ENCODE peak calls at places on chromosome 1, in eight cellular contexts. One of them, this sample, is unnamed.

GRCh38 chr1:12152106-12152891 is 14.5 kb upstream of the TNFRSF1B start:
- DNase-seq in right lobe of liver: no peak
- DNase-seq in ovary: no peak
- DNase-seq in heart left ventricle: no peak
- DNase-seq in breast epithelium: no peak
- DNase-seq in esophagus muscularis mucosa: no peak
- DNase-seq in K562: no peak
- DNase-seq in esophagus squamous epithelium: no peak
- DNase-seq in this sample: no peak

GRCh38 chr1:52328615-52329014 is 37.4 kb downstream of the CC2D1B start:
- DNase-seq in right lobe of liver: no peak
- DNase-seq in ovary: no peak
- DNase-seq in heart left ventricle: no peak
- DNase-seq in breast epithelium: no peak
- DNase-seq in esophagus muscularis mucosa: no peak
- DNase-seq in K562: peak; percentile 12
- DNase-seq in esophagus squamous epithelium: no peak
- DNase-seq in this sample: no peak

GRCh38 chr1:21436488-21437340 is 3.2 kb upstream of the NBPF3 start:
- DNase-seq in right lobe of liver: no peak
- DNase-seq in ovary: no peak
- DNase-seq in heart left ventricle: no peak
- DNase-seq in breast epithelium: no peak
- DNase-seq in esophagus muscularis mucosa: no peak
- DNase-seq in K562: no peak
- DNase-seq in esophagus squamous epithelium: no peak
- DNase-seq in this sample: no peak

GRCh38 chr1:153610334-153611023 is 2.5 kb downstream of the S100A16 start:
- DNase-seq in right lobe of liver: no peak
- DNase-seq in ovary: no peak
- DNase-seq in heart left ventricle: no peak
- DNase-seq in breast epithelium: no peak
- DNase-seq in esophagus muscularis mucosa: no peak
- DNase-seq in K562: no peak
- DNase-seq in esophagus squamous epithelium: no peak
- DNase-seq in this sample: no peak

GRCh38 chr1:151875419-151876097 is 22.0 kb upstream of the THEM5 start:
- DNase-seq in right lobe of liver: no peak
- DNase-seq in ovary: no peak
- DNase-seq in heart left ventricle: no peak
- DNase-seq in breast epithelium: no peak
- DNase-seq in esophagus muscularis mucosa: no peak
- DNase-seq in K562: no peak
- DNase-seq in esophagus squamous epithelium: no peak
- DNase-seq in this sample: no peak

GRCh38 chr1:33302325-33302724 is 18.6 kb downstream of the A3GALT2 start:
- DNase-seq in right lobe of liver: no peak
- DNase-seq in ovary: no peak
- DNase-seq in heart left ventricle: peak; percentile 5
- DNase-seq in breast epithelium: no peak
- DNase-seq in esophagus muscularis mucosa: no peak
- DNase-seq in K562: no peak
- DNase-seq in esophagus squamous epithelium: no peak
- DNase-seq in this sample: no peak

GRCh38 chr1:169044296-169044695 is 62.2 kb upstream of the ATP1B1 start:
- DNase-seq in right lobe of liver: no peak
- DNase-seq in ovary: no peak
- DNase-seq in heart left ventricle: no peak
- DNase-seq in breast epithelium: no peak
- DNase-seq in esophagus muscularis mucosa: peak; percentile 81
- DNase-seq in K562: no peak
- DNase-seq in esophagus squamous epithelium: no peak
- DNase-seq in this sample: no peak

GRCh38 chr1:81121324-81121723 is 679.4 kb upstream of the ADGRL2 start:
- DNase-seq in right lobe of liver: no peak
- DNase-seq in ovary: no peak
- DNase-seq in heart left ventricle: no peak
- DNase-seq in breast epithelium: no peak
- DNase-seq in esophagus muscularis mucosa: no peak
- DNase-seq in K562: no peak
- DNase-seq in esophagus squamous epithelium: no peak
- DNase-seq in this sample: no peak

GRCh38 chr1:79646885-79647284 is 640.4 kb upstream of the ADGRL4 start:
- DNase-seq in right lobe of liver: no peak
- DNase-seq in ovary: no peak
- DNase-seq in heart left ventricle: no peak
- DNase-seq in breast epithelium: no peak
- DNase-seq in esophagus muscularis mucosa: no peak
- DNase-seq in K562: no peak
- DNase-seq in esophagus squamous epithelium: no peak
- DNase-seq in this sample: no peak

GRCh38 chr1:225447649-225448048 is 19.8 kb upstream of the LBR start:
- DNase-seq in right lobe of liver: no peak
- DNase-seq in ovary: peak; percentile 74
- DNase-seq in heart left ventricle: no peak
- DNase-seq in breast epithelium: no peak
- DNase-seq in esophagus muscularis mucosa: no peak
- DNase-seq in K562: no peak
- DNase-seq in esophagus squamous epithelium: no peak
- DNase-seq in this sample: peak; percentile 84

GRCh38 chr1:94058766-94059165 is 62.2 kb downstream of the ABCA4 start:
- DNase-seq in right lobe of liver: no peak
- DNase-seq in ovary: no peak
- DNase-seq in heart left ventricle: no peak
- DNase-seq in breast epithelium: no peak
- DNase-seq in esophagus muscularis mucosa: no peak
- DNase-seq in K562: no peak
- DNase-seq in esophagus squamous epithelium: no peak
- DNase-seq in this sample: no peak

GRCh38 chr1:151593651-151594625 is 17.9 kb upstream of the SNX27 start:
- DNase-seq in right lobe of liver: peak; percentile 91
- DNase-seq in ovary: peak; percentile 76
- DNase-seq in heart left ventricle: peak; percentile 71
- DNase-seq in breast epithelium: peak; percentile 88
- DNase-seq in esophagus muscularis mucosa: no peak
- DNase-seq in K562: peak; percentile 83
- DNase-seq in esophagus squamous epithelium: no peak
- DNase-seq in this sample: no peak

GRCh38 chr1:219460561-219461511 is 152.1 kb downstream of the ZC3H11B start:
- DNase-seq in right lobe of liver: no peak
- DNase-seq in ovary: no peak
- DNase-seq in heart left ventricle: no peak
- DNase-seq in breast epithelium: no peak
- DNase-seq in esophagus muscularis mucosa: no peak
- DNase-seq in K562: no peak
- DNase-seq in esophagus squamous epithelium: no peak
- DNase-seq in this sample: no peak

GRCh38 chr1:76140227-76140626 is 65.7 kb downstream of the ST6GALNAC3 start:
- DNase-seq in right lobe of liver: no peak
- DNase-seq in ovary: no peak
- DNase-seq in heart left ventricle: no peak
- DNase-seq in breast epithelium: no peak
- DNase-seq in esophagus muscularis mucosa: no peak
- DNase-seq in K562: no peak
- DNase-seq in esophagus squamous epithelium: no peak
- DNase-seq in this sample: no peak

GRCh38 chr1:67162954-67163353 is 3.3 kb upstream of the IL23R start:
- DNase-seq in right lobe of liver: no peak
- DNase-seq in ovary: no peak
- DNase-seq in heart left ventricle: no peak
- DNase-seq in breast epithelium: no peak
- DNase-seq in esophagus muscularis mucosa: no peak
- DNase-seq in K562: no peak
- DNase-seq in esophagus squamous epithelium: no peak
- DNase-seq in this sample: no peak

DNA sequence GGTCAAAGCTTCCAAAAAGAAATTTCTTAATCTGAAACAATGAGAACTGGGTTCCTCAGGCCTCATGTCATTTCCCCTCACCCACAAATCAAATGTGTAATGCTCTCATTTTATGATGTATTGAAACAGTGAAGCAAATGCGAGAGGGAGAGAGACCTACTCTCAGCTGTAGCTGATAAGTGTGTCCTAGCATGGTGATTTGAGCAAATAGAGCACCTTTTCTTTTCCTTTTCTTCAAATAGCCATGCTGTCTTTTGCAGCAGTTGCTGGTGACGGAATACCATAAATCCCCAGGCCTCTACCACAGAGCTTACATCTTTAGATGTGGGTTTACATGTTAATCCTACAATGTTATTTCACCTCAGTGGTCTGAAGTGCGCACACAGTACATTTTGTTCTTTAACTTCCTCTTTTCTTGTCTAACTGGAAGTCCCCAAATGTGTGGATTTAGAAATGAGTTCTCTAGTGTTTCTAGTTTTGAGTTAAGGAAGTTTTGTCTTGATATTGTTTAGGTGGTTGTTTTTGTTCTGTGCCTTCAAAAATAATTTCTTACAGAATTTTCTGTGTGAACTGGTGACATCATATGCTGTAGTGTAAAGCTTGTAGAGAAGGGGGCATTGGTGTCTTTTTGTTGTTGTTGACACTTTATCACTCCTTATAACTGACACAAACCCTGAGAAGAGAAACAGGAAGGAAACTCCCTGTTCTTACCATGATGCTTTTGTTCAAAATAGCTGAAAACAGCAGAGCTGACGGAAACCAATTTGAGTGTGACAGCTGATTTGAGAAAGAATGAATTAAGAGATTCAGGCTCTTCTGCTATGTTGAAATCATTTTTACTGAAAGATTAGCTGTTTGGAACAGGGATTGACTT is 12.1 kb downstream of the SMAP2 start:
- DNase-seq in right lobe of liver: no peak
- DNase-seq in ovary: no peak
- DNase-seq in heart left ventricle: no peak
- DNase-seq in breast epithelium: no peak
- DNase-seq in esophagus muscularis mucosa: no peak
- DNase-seq in K562: peak; percentile 60
- DNase-seq in esophagus squamous epithelium: no peak
- DNase-seq in this sample: no peak
- H3K4me1 ChIP-seq in right lobe of liver: peaks cover 82% of the 10 kb centered on the region
- H3K4me1 ChIP-seq in ovary: peaks cover 4% of the 10 kb centered on the region
- H3K4me1 ChIP-seq in heart left ventricle: peaks cover 7% of the 10 kb centered on the region
- H3K4me1 ChIP-seq in breast epithelium: peaks cover 5% of the 10 kb centered on the region
- H3K4me1 ChIP-seq in esophagus muscularis mucosa: peaks cover 67% of the 10 kb centered on the region
- H3K4me1 ChIP-seq in K562: peaks cover 37% of the 10 kb centered on the region
- H3K4me1 ChIP-seq in esophagus squamous epithelium: peaks cover 83% of the 10 kb centered on the region
- H3K4me1 ChIP-seq in this sample: peaks cover 84% of the 10 kb centered on the region

GRCh38 chr1:9794081-9794480 is 29.7 kb downstream of the CLSTN1 start:
- DNase-seq in right lobe of liver: no peak
- DNase-seq in ovary: no peak
- DNase-seq in heart left ventricle: no peak
- DNase-seq in breast epithelium: no peak
- DNase-seq in esophagus muscularis mucosa: no peak
- DNase-seq in K562: no peak
- DNase-seq in esophagus squamous epithelium: no peak
- DNase-seq in this sample: no peak

GRCh38 chr1:9793291-9793690 is 30.5 kb downstream of the CLSTN1 start:
- DNase-seq in right lobe of liver: no peak
- DNase-seq in ovary: no peak
- DNase-seq in heart left ventricle: no peak
- DNase-seq in breast epithelium: no peak
- DNase-seq in esophagus muscularis mucosa: no peak
- DNase-seq in K562: no peak
- DNase-seq in esophagus squamous epithelium: no peak
- DNase-seq in this sample: no peak

GRCh38 chr1:9801909-9802308 is 21.9 kb downstream of the CLSTN1 start:
- DNase-seq in right lobe of liver: no peak
- DNase-seq in ovary: no peak
- DNase-seq in heart left ventricle: no peak
- DNase-seq in breast epithelium: no peak
- DNase-seq in esophagus muscularis mucosa: no peak
- DNase-seq in K562: no peak
- DNase-seq in esophagus squamous epithelium: no peak
- DNase-seq in this sample: no peak

GRCh38 chr1:9797049-9797448 is 26.7 kb downstream of the CLSTN1 start:
- DNase-seq in right lobe of liver: no peak
- DNase-seq in ovary: no peak
- DNase-seq in heart left ventricle: no peak
- DNase-seq in breast epithelium: no peak
- DNase-seq in esophagus muscularis mucosa: no peak
- DNase-seq in K562: no peak
- DNase-seq in esophagus squamous epithelium: no peak
- DNase-seq in this sample: no peak

DNA sequence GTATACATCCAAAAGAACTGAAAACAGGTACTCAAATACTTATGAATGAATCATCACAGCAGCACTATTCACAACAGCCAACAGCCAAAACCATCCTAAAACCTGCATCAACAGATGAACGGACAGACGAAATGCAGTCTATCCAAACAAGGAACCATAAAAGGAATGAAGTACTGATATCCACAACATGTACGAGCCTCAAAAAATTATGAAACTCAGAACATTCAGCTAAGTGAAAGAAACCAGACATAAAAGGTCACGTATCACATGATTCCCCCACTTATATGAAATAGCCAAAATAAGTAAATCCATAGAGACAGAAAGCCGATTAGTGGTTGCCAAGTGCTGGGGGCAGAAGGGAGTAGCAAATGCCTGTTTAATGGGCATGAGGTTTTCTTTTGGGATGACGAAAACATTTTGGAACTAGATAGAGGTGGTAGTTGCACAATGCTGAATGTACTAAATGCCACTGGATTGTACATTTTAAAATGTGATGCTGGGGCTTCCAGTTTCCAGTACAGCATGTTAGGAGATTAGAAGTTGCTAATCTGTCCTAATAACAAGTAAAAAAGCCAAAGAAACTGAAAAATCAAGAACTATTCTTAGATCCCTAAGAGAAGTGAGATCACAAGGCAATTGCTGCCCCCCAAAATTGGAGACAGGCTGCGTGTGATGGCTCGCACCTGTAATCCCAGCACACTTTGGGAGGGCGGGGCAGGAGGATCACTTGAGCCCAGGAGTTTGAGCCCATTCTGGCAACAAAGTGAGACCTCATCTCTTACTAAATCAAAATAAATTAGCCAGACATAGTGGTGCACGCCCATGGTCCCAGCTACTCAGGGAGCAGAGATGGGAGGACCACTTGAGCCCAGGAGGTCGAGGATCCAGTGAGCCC is 25.3 kb downstream of the CLSTN1 start:
- DNase-seq in right lobe of liver: no peak
- DNase-seq in ovary: peak; percentile 35
- DNase-seq in heart left ventricle: no peak
- DNase-seq in breast epithelium: no peak
- DNase-seq in esophagus muscularis mucosa: no peak
- DNase-seq in K562: no peak
- DNase-seq in esophagus squamous epithelium: no peak
- DNase-seq in this sample: no peak
- H3K4me3 ChIP-seq in right lobe of liver: no peak overlapping the region
- H3K4me3 ChIP-seq in ovary: no peak overlapping the region
- H3K4me3 ChIP-seq in heart left ventricle: no peak overlapping the region
- H3K4me3 ChIP-seq in breast epithelium: no peak overlapping the region
- H3K4me3 ChIP-seq in esophagus muscularis mucosa: peak overlapping the region; percentile 32
- H3K4me3 ChIP-seq in K562: no peak overlapping the region
- H3K4me3 ChIP-seq in esophagus squamous epithelium: no peak overlapping the region
- H3K4me3 ChIP-seq in this sample: no peak overlapping the region

GRCh38 chr1:160342953-160343869 is at the start of the genes COPA and NCSTN:
- DNase-seq in right lobe of liver: peak; percentile 91
- DNase-seq in ovary: peak; percentile 89
- DNase-seq in heart left ventricle: peak; percentile 96
- DNase-seq in breast epithelium: peak; percentile 87
- DNase-seq in esophagus muscularis mucosa: peak; percentile 98
- DNase-seq in K562: peak; percentile 97
- DNase-seq in esophagus squamous epithelium: peak; percentile 73
- DNase-seq in this sample: peak; percentile 92
- TF ChIP-seq POLR2A in right lobe of liver: peak; percentile 91
- TF ChIP-seq POLR2A in ovary: peak; percentile 92
- TF ChIP-seq POLR2A in heart left ventricle: peak; percentile 44
- TF ChIP-seq POLR2A in breast epithelium: peak; percentile 83
- TF ChIP-seq POLR2A in esophagus muscularis mucosa: peak; percentile 86
- TF ChIP-seq POLR2A in K562: peak; percentile 95
- TF ChIP-seq POLR2A in esophagus squamous epithelium: no peak
- TF ChIP-seq POLR2A in this sample: peak; percentile 64

GRCh38 chr1:18934205-18935000 is 22.1 kb downstream of the IFFO2 start:
- DNase-seq in right lobe of liver: no peak
- DNase-seq in ovary: no peak
- DNase-seq in heart left ventricle: no peak
- DNase-seq in breast epithelium: no peak
- DNase-seq in esophagus muscularis mucosa: no peak
- DNase-seq in K562: no peak
- DNase-seq in esophagus squamous epithelium: no peak
- DNase-seq in this sample: no peak
- H3K4me1 ChIP-seq in right lobe of liver: no peaks in the 10 kb centered on the region
- H3K4me1 ChIP-seq in ovary: no peaks in the 10 kb centered on the region
- H3K4me1 ChIP-seq in heart left ventricle: peaks cover 5% of the 10 kb centered on the region
- H3K4me1 ChIP-seq in breast epithelium: peaks cover 11% of the 10 kb centered on the region
- H3K4me1 ChIP-seq in esophagus muscularis mucosa: peaks cover 51% of the 10 kb centered on the region
- H3K4me1 ChIP-seq in K562: peaks cover 11% of the 10 kb centered on the region
- H3K4me1 ChIP-seq in esophagus squamous epithelium: peaks cover 72% of the 10 kb centered on the region
- H3K4me1 ChIP-seq in this sample: peaks cover 50% of the 10 kb centered on the region

This sample was measured in vagina.